ENCODE peak calls at places on chromosome 6, in four cellular contexts. D, J, L and G are unnamed samples.

GRCh38 chr6:113936093-113936934 is 34.6 kb downstream of the HDAC2 start:
- DNase-seq in D (peak; percentile 78), J (peak; percentile 59), L (peak; percentile 75), G (no peak)

GRCh38 chr6:118709859-118710350 is 58.5 kb upstream of the CEP85L start:
- DNase-seq in D (no peak), J (peak; percentile 79), L (peak; percentile 57), G (no peak)

GRCh38 chr6:167270499-167271307 is 20.4 kb upstream of the UNC93A start:
- DNase-seq in D (no peak), J (no peak), L (no peak), G (no peak)

GRCh38 chr6:138289739-138290138 is 71.4 kb upstream of the PBOV1 start:
- DNase-seq in D (peak; percentile 32), J (no peak), L (peak; percentile 12), G (peak; percentile 75)

GRCh38 chr6:5126214-5126613 is 41.1 kb downstream of the PPP1R3G start:
- DNase-seq in D (no peak), J (peak; percentile 51), L (no peak), G (no peak)

GRCh38 chr6:123089223-123089622 is 93.2 kb downstream of the CLVS2 start:
- DNase-seq in D (no peak), J (no peak), L (peak; percentile 5), G (no peak)

GRCh38 chr6:127180421-127180820 is 62.0 kb downstream of the RSPO3 start:
- DNase-seq in D (no peak), J (no peak), L (no peak), G (no peak)

GRCh38 chr6:11759995-11760394 is 18.6 kb downstream of the ADTRP start:
- DNase-seq in D (no peak), J (no peak), L (no peak), G (no peak)

GRCh38 chr6:115393821-115394220 is 666.9 kb downstream of the FRK start:
- DNase-seq in D (no peak), J (no peak), L (no peak), G (no peak)

GRCh38 chr6:79230149-79230548 is 4.3 kb downstream of the HMGN3 start:
- DNase-seq in D (no peak), J (no peak), L (no peak), G (no peak)

GRCh38 chr6:136994782-136995181 is 50.0 kb downstream of the IL20RA start:
- DNase-seq in D (no peak), J (no peak), L (no peak), G (no peak)

GRCh38 chr6:1087112-1087843 is 224.6 kb upstream of the FOXQ1 start:
- DNase-seq in D (no peak), J (no peak), L (no peak), G (no peak)

GRCh38 chr6:144131248-144131709 is 19.0 kb upstream of the STX11 start:
- DNase-seq in D (no peak), J (peak; percentile 29), L (peak; percentile 66), G (no peak)

GRCh38 chr6:124356811-124357210 is 553.1 kb downstream of the NKAIN2 start:
- DNase-seq in D (peak; percentile 61), J (no peak), L (no peak), G (no peak)

GRCh38 chr6:43772571-43773049 is 2.6 kb downstream of the VEGFA start:
- DNase-seq in D (peak; percentile 59), J (no peak), L (no peak), G (no peak)